ENCODE peak calls at places on chromosomes 11 and 22, in eight cellular contexts. One of them, this sample, is unnamed. For H3K4me1, the result is how much of the 10 kb centered on the place peaks cover.

GRCh38 chr22:30116362-30117117 is 36.3 kb downstream of the HORMAD2 start:
- DNase-seq in iPS DF 6.9: no peak
- DNase-seq in OCI-LY7: no peak
- DNase-seq in pancreas: no peak
- DNase-seq in hepatocyte: peak
- DNase-seq in osteoblast: no peak
- DNase-seq in tibial artery: no peak
- DNase-seq in PC-9: no peak
- DNase-seq in this sample: no peak

GRCh38 chr11:77726524-77726923 is 88.9 kb upstream of the CLNS1A start:
- DNase-seq in iPS DF 6.9: no peak
- DNase-seq in OCI-LY7: no peak
- DNase-seq in pancreas: no peak
- DNase-seq in hepatocyte: no peak
- DNase-seq in osteoblast: no peak
- DNase-seq in tibial artery: no peak
- DNase-seq in PC-9: no peak
- DNase-seq in this sample: no peak

GRCh38 chr22:50119768-50120251 is 30.0 kb downstream of the MOV10L1 start:
- DNase-seq in iPS DF 6.9: no peak
- DNase-seq in OCI-LY7: no peak
- DNase-seq in pancreas: no peak
- DNase-seq in hepatocyte: no peak
- DNase-seq in osteoblast: no peak
- DNase-seq in tibial artery: no peak
- DNase-seq in PC-9: no peak
- DNase-seq in this sample: peak

GRCh38 chr22:41040483-41040882 is 51.9 kb upstream of the EP300 start:
- DNase-seq in iPS DF 6.9: no peak
- DNase-seq in OCI-LY7: no peak
- DNase-seq in pancreas: no peak
- DNase-seq in hepatocyte: no peak
- DNase-seq in osteoblast: no peak
- DNase-seq in tibial artery: no peak
- DNase-seq in PC-9: no peak
- DNase-seq in this sample: no peak

GRCh38 chr11:61912530-61912898 is 4.9 kb downstream of the RAB3IL1 start:
- DNase-seq in iPS DF 6.9: no peak
- DNase-seq in OCI-LY7: no peak
- DNase-seq in pancreas: peak
- DNase-seq in hepatocyte: no peak
- DNase-seq in osteoblast: no peak
- DNase-seq in tibial artery: peak
- DNase-seq in PC-9: no peak
- DNase-seq in this sample: no peak

GRCh38 chr11:85299247-85299646 is 327.9 kb downstream of the DLG2 start:
- DNase-seq in iPS DF 6.9: no peak
- DNase-seq in OCI-LY7: no peak
- DNase-seq in pancreas: no peak
- DNase-seq in hepatocyte: peak
- DNase-seq in osteoblast: no peak
- DNase-seq in tibial artery: no peak
- DNase-seq in PC-9: no peak
- DNase-seq in this sample: no peak

GRCh38 chr22:27094633-27095308 is 437.4 kb downstream of the MIAT start:
- DNase-seq in iPS DF 6.9: no peak
- DNase-seq in OCI-LY7: no peak
- DNase-seq in pancreas: no peak
- DNase-seq in hepatocyte: peak
- DNase-seq in osteoblast: peak
- DNase-seq in tibial artery: no peak
- DNase-seq in PC-9: no peak
- DNase-seq in this sample: no peak

GRCh38 chr22:30195245-30196140 is 51.1 kb downstream of the LIF start:
- DNase-seq in iPS DF 6.9: no peak
- DNase-seq in OCI-LY7: no peak
- DNase-seq in pancreas: no peak
- DNase-seq in hepatocyte: no peak
- DNase-seq in osteoblast: peak
- DNase-seq in tibial artery: peak
- DNase-seq in PC-9: no peak
- DNase-seq in this sample: peak

GRCh38 chr22:49345896-49346295 is 481.8 kb downstream of the BRD1 start:
- DNase-seq in iPS DF 6.9: no peak
- DNase-seq in OCI-LY7: no peak
- DNase-seq in pancreas: no peak
- DNase-seq in hepatocyte: no peak
- DNase-seq in osteoblast: peak
- DNase-seq in tibial artery: no peak
- DNase-seq in PC-9: no peak
- DNase-seq in this sample: no peak

GRCh38 chr11:84117394-84117793 is 831.2 kb upstream of the CCDC90B start:
- DNase-seq in iPS DF 6.9: no peak
- DNase-seq in OCI-LY7: no peak
- DNase-seq in pancreas: no peak
- DNase-seq in hepatocyte: no peak
- DNase-seq in osteoblast: no peak
- DNase-seq in tibial artery: no peak
- DNase-seq in PC-9: no peak
- DNase-seq in this sample: no peak

GRCh38 chr11:94885133-94885532 is 88.2 kb downstream of the CWC15 start:
- DNase-seq in iPS DF 6.9: no peak
- DNase-seq in OCI-LY7: peak
- DNase-seq in pancreas: no peak
- DNase-seq in hepatocyte: no peak
- DNase-seq in osteoblast: no peak
- DNase-seq in tibial artery: no peak
- DNase-seq in PC-9: peak
- DNase-seq in this sample: no peak

GRCh38 chr11:85769758-85770157 is 41.2 kb downstream of the SYTL2 start:
- DNase-seq in iPS DF 6.9: no peak
- DNase-seq in OCI-LY7: no peak
- DNase-seq in pancreas: no peak
- DNase-seq in hepatocyte: no peak
- DNase-seq in osteoblast: no peak
- DNase-seq in tibial artery: no peak
- DNase-seq in PC-9: no peak
- DNase-seq in this sample: no peak

GRCh38 chr22:50307891-50308596 is 598 bp upstream of the PLXNB2 start:
- DNase-seq in iPS DF 6.9: no peak
- DNase-seq in OCI-LY7: no peak
- DNase-seq in pancreas: peak
- DNase-seq in hepatocyte: no peak
- DNase-seq in osteoblast: peak
- DNase-seq in tibial artery: no peak
- DNase-seq in PC-9: no peak
- DNase-seq in this sample: no peak

GRCh38 chr22:45911601-45912271 is 65.2 kb downstream of the WNT7B start:
- DNase-seq in iPS DF 6.9: no peak
- DNase-seq in OCI-LY7: no peak
- DNase-seq in pancreas: no peak
- DNase-seq in hepatocyte: no peak
- DNase-seq in osteoblast: no peak
- DNase-seq in tibial artery: peak
- DNase-seq in PC-9: peak
- DNase-seq in this sample: no peak

GRCh38 chr22:45863981-45864751 is 112.8 kb downstream of the WNT7B start:
- DNase-seq in iPS DF 6.9: no peak
- DNase-seq in OCI-LY7: peak
- DNase-seq in pancreas: no peak
- DNase-seq in hepatocyte: peak
- DNase-seq in osteoblast: peak
- DNase-seq in tibial artery: peak
- DNase-seq in PC-9: peak
- DNase-seq in this sample: peak

DNA sequence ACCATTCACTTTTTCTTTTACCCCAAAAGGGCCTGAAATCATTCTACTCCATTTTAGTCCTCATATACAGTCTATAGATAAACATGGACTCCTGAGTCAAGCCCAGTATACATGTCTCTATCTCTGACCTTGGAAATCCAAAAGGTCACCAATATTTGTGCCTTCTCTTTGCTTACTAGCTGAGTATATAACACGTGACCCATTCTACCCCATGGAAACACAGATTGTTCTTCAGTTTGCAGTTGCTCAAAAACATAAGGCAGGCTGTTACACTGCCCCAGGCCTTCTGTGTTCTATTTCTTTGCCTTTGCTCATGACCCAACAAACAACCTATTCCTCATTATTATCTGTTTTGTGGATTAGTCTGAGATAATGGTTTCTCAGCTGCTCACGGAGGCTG is 5.8 kb downstream of the NRIP3 start:
- DNase-seq in iPS DF 6.9: no peak
- DNase-seq in OCI-LY7: no peak
- DNase-seq in pancreas: no peak
- DNase-seq in hepatocyte: no peak
- DNase-seq in osteoblast: no peak
- DNase-seq in tibial artery: no peak
- DNase-seq in PC-9: no peak
- DNase-seq in this sample: no peak
- H3K4me1 ChIP-seq in iPS DF 6.9: under half
- H3K4me1 ChIP-seq in OCI-LY7: under half
- H3K4me1 ChIP-seq in pancreas: under half
- H3K4me1 ChIP-seq in hepatocyte: under half
- H3K4me1 ChIP-seq in osteoblast: under half
- H3K4me1 ChIP-seq in tibial artery: under half
- H3K4me1 ChIP-seq in PC-9: under half
- H3K4me1 ChIP-seq in this sample: under half

DNA sequence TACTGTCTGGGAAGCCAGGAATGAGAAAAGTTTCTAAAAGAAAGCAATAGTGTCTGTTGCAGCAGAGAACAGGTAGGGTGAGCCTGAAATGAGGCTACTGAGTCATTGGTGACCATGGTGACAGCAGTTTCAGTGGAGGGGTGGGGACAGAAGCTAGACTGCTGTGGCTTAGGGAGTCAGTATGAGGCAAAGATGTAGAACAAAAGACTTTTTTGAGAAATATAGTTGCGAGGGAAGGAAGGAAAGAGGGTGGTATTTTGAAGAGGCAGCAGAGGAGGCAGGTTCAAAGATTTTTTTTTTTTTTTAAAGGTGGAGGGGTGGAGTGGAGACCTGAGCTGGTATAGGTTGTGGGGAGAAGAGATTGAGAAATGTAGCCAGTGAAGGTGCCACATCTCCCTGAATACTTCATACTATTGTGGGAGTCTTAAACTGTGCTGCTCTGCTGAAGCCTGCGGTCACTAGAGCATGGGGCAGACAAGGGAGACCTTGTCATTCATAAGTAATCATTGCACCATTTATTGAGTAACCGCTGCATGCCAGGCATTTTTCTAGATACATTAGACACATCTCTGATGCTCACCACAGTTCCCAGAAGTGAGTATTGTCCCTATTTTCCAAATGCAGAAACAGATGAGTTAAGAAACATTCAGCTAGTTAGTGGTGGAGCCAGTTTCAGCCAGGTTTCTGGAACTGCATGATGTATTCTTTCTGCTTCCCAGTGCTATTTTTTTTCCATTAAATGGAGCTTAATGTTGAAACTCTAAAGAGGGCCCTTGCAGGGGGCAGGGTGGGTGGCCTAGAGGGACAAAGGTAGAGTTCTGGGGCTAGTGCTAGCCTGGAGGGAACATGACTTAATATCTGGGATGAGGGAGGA is 49.9 kb downstream of the STIM1 start:
- DNase-seq in iPS DF 6.9: no peak
- DNase-seq in OCI-LY7: no peak
- DNase-seq in pancreas: no peak
- DNase-seq in hepatocyte: peak
- DNase-seq in osteoblast: peak
- DNase-seq in tibial artery: peak
- DNase-seq in PC-9: peak
- DNase-seq in this sample: no peak
- H3K4me1 ChIP-seq in iPS DF 6.9: under half
- H3K4me1 ChIP-seq in OCI-LY7: half or more
- H3K4me1 ChIP-seq in pancreas: under half
- H3K4me1 ChIP-seq in hepatocyte: under half
- H3K4me1 ChIP-seq in osteoblast: under half
- H3K4me1 ChIP-seq in tibial artery: under half
- H3K4me1 ChIP-seq in PC-9: half or more
- H3K4me1 ChIP-seq in this sample: under half

GRCh38 chr11:72983560-72983959 is 158.6 kb downstream of the FCHSD2 start:
- DNase-seq in iPS DF 6.9: no peak
- DNase-seq in OCI-LY7: no peak
- DNase-seq in pancreas: no peak
- DNase-seq in hepatocyte: no peak
- DNase-seq in osteoblast: no peak
- DNase-seq in tibial artery: no peak
- DNase-seq in PC-9: no peak
- DNase-seq in this sample: no peak

GRCh38 chr11:72984448-72985077 is 157.6 kb downstream of the FCHSD2 start:
- DNase-seq in iPS DF 6.9: no peak
- DNase-seq in OCI-LY7: no peak
- DNase-seq in pancreas: no peak
- DNase-seq in hepatocyte: peak
- DNase-seq in osteoblast: no peak
- DNase-seq in tibial artery: no peak
- DNase-seq in PC-9: no peak
- DNase-seq in this sample: no peak

GRCh38 chr11:72985645-72986044 is 156.5 kb downstream of the FCHSD2 start:
- DNase-seq in iPS DF 6.9: no peak
- DNase-seq in OCI-LY7: no peak
- DNase-seq in pancreas: no peak
- DNase-seq in hepatocyte: no peak
- DNase-seq in osteoblast: no peak
- DNase-seq in tibial artery: no peak
- DNase-seq in PC-9: no peak
- DNase-seq in this sample: peak

GRCh38 chr11:72989727-72990126 is 152.4 kb downstream of the FCHSD2 start:
- DNase-seq in iPS DF 6.9: no peak
- DNase-seq in OCI-LY7: no peak
- DNase-seq in pancreas: no peak
- DNase-seq in hepatocyte: no peak
- DNase-seq in osteoblast: no peak
- DNase-seq in tibial artery: no peak
- DNase-seq in PC-9: no peak
- DNase-seq in this sample: no peak

DNA sequence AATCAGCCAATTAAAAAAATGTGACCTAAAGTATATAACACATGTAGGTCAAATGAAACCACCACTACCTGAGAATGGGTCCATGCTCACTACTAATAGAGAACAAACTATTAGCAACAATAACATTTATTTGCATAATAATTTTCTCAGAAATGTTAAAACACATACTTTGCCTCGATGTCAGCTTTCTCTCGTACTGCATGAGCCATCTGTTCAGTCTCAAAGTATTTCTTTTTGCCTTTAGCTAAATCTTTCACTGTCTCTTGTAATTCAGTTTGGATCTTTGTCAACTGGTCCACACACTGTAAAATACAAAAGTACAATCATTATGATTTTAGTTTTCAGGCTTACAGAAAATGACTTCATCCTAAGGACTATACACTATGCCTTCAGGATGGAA is 153.3 kb downstream of the FCHSD2 start:
- DNase-seq in iPS DF 6.9: no peak
- DNase-seq in OCI-LY7: no peak
- DNase-seq in pancreas: no peak
- DNase-seq in hepatocyte: no peak
- DNase-seq in osteoblast: no peak
- DNase-seq in tibial artery: no peak
- DNase-seq in PC-9: no peak
- DNase-seq in this sample: no peak
- H3K4me1 ChIP-seq in iPS DF 6.9: under half
- H3K4me1 ChIP-seq in OCI-LY7: under half
- H3K4me1 ChIP-seq in pancreas: under half
- H3K4me1 ChIP-seq in hepatocyte: under half
- H3K4me1 ChIP-seq in osteoblast: under half
- H3K4me1 ChIP-seq in tibial artery: under half
- H3K4me1 ChIP-seq in PC-9: under half
- H3K4me1 ChIP-seq in this sample: under half

GRCh38 chr11:68838572-68838964 is 3.1 kb downstream of the CPT1A start:
- DNase-seq in iPS DF 6.9: no peak
- DNase-seq in OCI-LY7: peak
- DNase-seq in pancreas: no peak
- DNase-seq in hepatocyte: no peak
- DNase-seq in osteoblast: no peak
- DNase-seq in tibial artery: peak
- DNase-seq in PC-9: no peak
- DNase-seq in this sample: peak
- H3K4me1 ChIP-seq in iPS DF 6.9: under half
- H3K4me1 ChIP-seq in OCI-LY7: under half
- H3K4me1 ChIP-seq in pancreas: under half
- H3K4me1 ChIP-seq in hepatocyte: under half
- H3K4me1 ChIP-seq in osteoblast: under half
- H3K4me1 ChIP-seq in tibial artery: under half
- H3K4me1 ChIP-seq in PC-9: under half
- H3K4me1 ChIP-seq in this sample: under half

This sample was measured in endothelial cell of umbilical vein.